ENCODE peak calls at places on chromosomes 7 and 10, in eight cellular contexts. M, L, G, A, B, I, E and W are unnamed samples.

GRCh38 chr10:118213456-118213855 is 128.7 kb downstream of the FAM204A start:
- DNase-seq in B (no peak), L (no peak), I (no peak), G (no peak), A (no peak), M (no peak), E (no peak), W (no peak)

GRCh38 chr10:18157909-18158308 is 17.7 kb downstream of the CACNB2 start:
- DNase-seq in B (no peak), I (no peak), A (no peak), G (no peak), L (no peak), M (no peak), E (peak), W (no peak)

GRCh38 chr10:80462986-80463741 is 9.1 kb downstream of the TSPAN14 start:
- DNase-seq in B (no peak), A (no peak), E (peak), M (no peak), G (no peak), I (no peak), L (peak), W (no peak)

GRCh38 chr10:62080905-62081304 is 179.4 kb downstream of the ARID5B start:
- DNase-seq in L (no peak), E (no peak), I (no peak), A (no peak), M (no peak), G (no peak), B (no peak), W (no peak)

GRCh38 chr7:99755085-99755484 is 20.1 kb upstream of the CYP3A7 start:
- DNase-seq in I (no peak), A (no peak), G (no peak), E (no peak), B (no peak), M (no peak), L (no peak), W (no peak)

GRCh38 chr10:32851301-32851700 is 106.7 kb downstream of the ITGB1 start:
- DNase-seq in E (no peak), I (no peak), G (no peak), M (no peak), B (no peak), L (no peak), A (no peak), W (no peak)

GRCh38 chr10:99532687-99533495 is at the start of gene NKX2-3:
- DNase-seq in G (peak), A (no peak), B (no peak), M (peak), I (no peak), E (peak), L (no peak), W (no peak)

GRCh38 chr10:98577168-98577567 is 130.4 kb upstream of the HPS1 start:
- DNase-seq in G (no peak), E (no peak), I (no peak), L (no peak), M (no peak), A (no peak), B (no peak), W (no peak)

GRCh38 chr7:101746311-101746710 is 71.1 kb upstream of the CUX1 start:
- DNase-seq in L (no peak), M (no peak), G (no peak), B (no peak), A (no peak), E (no peak), I (no peak), W (no peak)

GRCh38 chr7:127396184-127396583 is 3.7 kb upstream of the ZNF800 start:
- DNase-seq in E (no peak), L (no peak), G (no peak), B (no peak), A (no peak), M (peak), I (no peak), W (no peak)
- TF ChIP-seq CTCF in E (no peak), L (no peak), G (no peak), B (no peak), A (no peak), M (no peak), I (no peak), W (no peak)

GRCh38 chr7:15503603-15504280 is 58.1 kb downstream of the AGMO start:
- DNase-seq in B (no peak), A (no peak), I (no peak), G (no peak), L (no peak), E (peak), M (no peak), W (no peak)

GRCh38 chr7:15507235-15507634 is 54.6 kb downstream of the AGMO start:
- DNase-seq in M (peak), A (no peak), E (no peak), G (no peak), B (no peak), I (no peak), L (no peak), W (no peak)

GRCh38 chr7:15507708-15508107 is 54.1 kb downstream of the AGMO start:
- DNase-seq in G (no peak), L (no peak), B (no peak), M (no peak), I (no peak), E (no peak), A (no peak), W (no peak)

GRCh38 chr7:15505761-15506160 is 56.1 kb downstream of the AGMO start:
- DNase-seq in L (no peak), A (no peak), G (no peak), B (no peak), E (no peak), M (no peak), I (no peak), W (no peak)

GRCh38 chr7:15504376-15504775 is 57.4 kb downstream of the AGMO start:
- DNase-seq in M (no peak), L (no peak), G (no peak), A (no peak), E (no peak), B (no peak), I (no peak), W (no peak)
- TF ChIP-seq POLR2A in M (no peak), L (no peak), G (no peak), A (no peak), E (no peak), B (no peak), I (no peak), W (no peak)

GRCh38 chr10:57769298-57769697 is 498.4 kb downstream of the IPMK start:
- DNase-seq in G (no peak), I (no peak), B (no peak), M (no peak), E (no peak), L (no peak), A (no peak), W (no peak)
- TF ChIP-seq CTCF in G (no peak), I (no peak), B (no peak), M (no peak), E (no peak), L (no peak), A (no peak), W (no peak)

DNA sequence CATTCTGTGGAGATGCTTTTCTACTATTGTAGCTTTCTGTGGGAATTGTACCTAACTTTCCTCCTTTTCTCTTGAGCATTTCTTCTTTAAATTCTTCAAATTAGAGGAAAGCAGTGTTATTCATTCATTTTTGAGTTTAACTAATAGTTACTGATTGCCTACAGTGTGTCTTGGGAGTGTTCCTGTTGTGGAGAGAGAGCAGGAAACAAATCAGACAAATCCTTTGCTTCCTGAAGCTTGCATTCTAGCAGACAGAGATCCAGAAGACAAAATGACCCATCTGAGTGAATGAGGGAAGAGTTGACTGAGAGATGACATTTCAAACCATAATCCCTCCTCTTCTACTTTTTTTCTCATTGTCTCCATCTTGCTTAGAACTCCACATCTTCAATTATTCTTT is 170.4 kb downstream of the SUGCT start:
- DNase-seq in M (no peak), L (no peak), I (no peak), E (no peak), A (no peak), G (no peak), B (no peak), W (no peak)
- TF ChIP-seq POLR2A in M (no peak), L (no peak), I (no peak), E (no peak), A (no peak), G (no peak), B (no peak), W (no peak)

GRCh38 chr7:76381814-76382213 is 23.0 kb upstream of the YWHAG start:
- DNase-seq in M (no peak), A (no peak), E (no peak), B (no peak), I (no peak), G (no peak), L (no peak), W (no peak)
- TF ChIP-seq CTCF in M (no peak), A (no peak), E (peak), B (no peak), I (no peak), G (no peak), L (no peak), W (no peak)